ENCODE peak calls at places on chromosomes 3 and 15, in seven cellular contexts. One of them, this sample, is unnamed.

GRCh38 chr15:73781038-73781925 is 28.1 kb upstream of the INSYN1 start:
- DNase-seq in H1: no peak
- DNase-seq in HCT116: no peak
- DNase-seq in HepG2: no peak
- DNase-seq in SK-N-SH: no peak
- DNase-seq in K562: peak; percentile 65
- DNase-seq in GM12878: no peak
- DNase-seq in this sample: no peak

GRCh38 chr3:15185404-15185803 is 20.6 kb upstream of the CAPN7 start:
- DNase-seq in H1: no peak
- DNase-seq in HCT116: no peak
- DNase-seq in HepG2: no peak
- DNase-seq in SK-N-SH: no peak
- DNase-seq in K562: no peak
- DNase-seq in GM12878: no peak
- DNase-seq in this sample: no peak

GRCh38 chr15:90037961-90038633 is 37.0 kb downstream of the ZNF710 start:
- DNase-seq in H1: no peak
- DNase-seq in HCT116: no peak
- DNase-seq in HepG2: peak; percentile 52
- DNase-seq in SK-N-SH: no peak
- DNase-seq in K562: no peak
- DNase-seq in GM12878: peak; percentile 89
- DNase-seq in this sample: no peak

GRCh38 chr15:36313881-36314280 is 265.5 kb upstream of the CDIN1 start:
- DNase-seq in H1: no peak
- DNase-seq in HCT116: no peak
- DNase-seq in HepG2: no peak
- DNase-seq in SK-N-SH: no peak
- DNase-seq in K562: no peak
- DNase-seq in GM12878: no peak
- DNase-seq in this sample: no peak

GRCh38 chr15:29204356-29204755 is 65.3 kb downstream of the NSMCE3 start:
- DNase-seq in H1: no peak
- DNase-seq in HCT116: no peak
- DNase-seq in HepG2: no peak
- DNase-seq in SK-N-SH: no peak
- DNase-seq in K562: no peak
- DNase-seq in GM12878: no peak
- DNase-seq in this sample: no peak

GRCh38 chr3:69822501-69822900 is 83.2 kb downstream of the MITF start:
- DNase-seq in H1: no peak
- DNase-seq in HCT116: no peak
- DNase-seq in HepG2: no peak
- DNase-seq in SK-N-SH: no peak
- DNase-seq in K562: no peak
- DNase-seq in GM12878: no peak
- DNase-seq in this sample: no peak

GRCh38 chr3:19065027-19065426 is 83.3 kb upstream of the KCNH8 start:
- DNase-seq in H1: no peak
- DNase-seq in HCT116: no peak
- DNase-seq in HepG2: peak; percentile 10
- DNase-seq in SK-N-SH: peak; percentile 31
- DNase-seq in K562: no peak
- DNase-seq in GM12878: no peak
- DNase-seq in this sample: peak; percentile 49

GRCh38 chr3:111809196-111809595 is 49.9 kb upstream of the PHLDB2 start:
- DNase-seq in H1: no peak
- DNase-seq in HCT116: no peak
- DNase-seq in HepG2: peak; percentile 24
- DNase-seq in SK-N-SH: no peak
- DNase-seq in K562: no peak
- DNase-seq in GM12878: no peak
- DNase-seq in this sample: peak; percentile 6

GRCh38 chr15:34584321-34584668 is 844 bp upstream of the GOLGA8B start:
- DNase-seq in H1: no peak
- DNase-seq in HCT116: no peak
- DNase-seq in HepG2: no peak
- DNase-seq in SK-N-SH: no peak
- DNase-seq in K562: peak; percentile 18
- DNase-seq in GM12878: no peak
- DNase-seq in this sample: no peak

GRCh38 chr3:194322701-194323174 is 28.4 kb downstream of the CPN2 start:
- DNase-seq in H1: no peak
- DNase-seq in HCT116: peak; percentile 91
- DNase-seq in HepG2: peak; percentile 50
- DNase-seq in SK-N-SH: no peak
- DNase-seq in K562: peak; percentile 29
- DNase-seq in GM12878: no peak
- DNase-seq in this sample: no peak

GRCh38 chr15:62782100-62782791 is 260.3 kb upstream of the TPM1 start:
- DNase-seq in H1: no peak
- DNase-seq in HCT116: peak; percentile 56
- DNase-seq in HepG2: peak; percentile 78
- DNase-seq in SK-N-SH: peak; percentile 83
- DNase-seq in K562: peak; percentile 48
- DNase-seq in GM12878: no peak
- DNase-seq in this sample: peak; percentile 89

GRCh38 chr3:72152551-72153476 is 367.9 kb upstream of the PROK2 start:
- DNase-seq in H1: no peak
- DNase-seq in HCT116: peak; percentile 21
- DNase-seq in HepG2: peak; percentile 39
- DNase-seq in SK-N-SH: peak; percentile 73
- DNase-seq in K562: peak; percentile 48
- DNase-seq in GM12878: no peak
- DNase-seq in this sample: peak; percentile 72

GRCh38 chr3:47782538-47783308 is 1.0 kb upstream of the SMARCC1 start:
- DNase-seq in H1: no peak
- DNase-seq in HCT116: no peak
- DNase-seq in HepG2: no peak
- DNase-seq in SK-N-SH: no peak
- DNase-seq in K562: no peak
- DNase-seq in GM12878: no peak
- DNase-seq in this sample: no peak

GRCh38 chr3:186220886-186221285 is 112.0 kb upstream of the ETV5 start:
- DNase-seq in H1: no peak
- DNase-seq in HCT116: no peak
- DNase-seq in HepG2: no peak
- DNase-seq in SK-N-SH: no peak
- DNase-seq in K562: no peak
- DNase-seq in GM12878: no peak
- DNase-seq in this sample: no peak

GRCh38 chr3:134463676-134464611 is 21.8 kb downstream of the ANAPC13 start:
- DNase-seq in H1: peak; percentile 79
- DNase-seq in HCT116: no peak
- DNase-seq in HepG2: no peak
- DNase-seq in SK-N-SH: peak; percentile 23
- DNase-seq in K562: no peak
- DNase-seq in GM12878: no peak
- DNase-seq in this sample: no peak

GRCh38 chr3:134459506-134460041 is 26.2 kb downstream of the ANAPC13 start:
- DNase-seq in H1: no peak
- DNase-seq in HCT116: no peak
- DNase-seq in HepG2: no peak
- DNase-seq in SK-N-SH: no peak
- DNase-seq in K562: no peak
- DNase-seq in GM12878: no peak
- DNase-seq in this sample: no peak

GRCh38 chr3:134458451-134458850 is 27.3 kb downstream of the ANAPC13 start:
- DNase-seq in H1: no peak
- DNase-seq in HCT116: no peak
- DNase-seq in HepG2: no peak
- DNase-seq in SK-N-SH: no peak
- DNase-seq in K562: no peak
- DNase-seq in GM12878: no peak
- DNase-seq in this sample: no peak

GRCh38 chr3:134462236-134463059 is 23.3 kb downstream of the ANAPC13 start:
- DNase-seq in H1: no peak
- DNase-seq in HCT116: no peak
- DNase-seq in HepG2: no peak
- DNase-seq in SK-N-SH: no peak
- DNase-seq in K562: no peak
- DNase-seq in GM12878: no peak
- DNase-seq in this sample: no peak

DNA sequence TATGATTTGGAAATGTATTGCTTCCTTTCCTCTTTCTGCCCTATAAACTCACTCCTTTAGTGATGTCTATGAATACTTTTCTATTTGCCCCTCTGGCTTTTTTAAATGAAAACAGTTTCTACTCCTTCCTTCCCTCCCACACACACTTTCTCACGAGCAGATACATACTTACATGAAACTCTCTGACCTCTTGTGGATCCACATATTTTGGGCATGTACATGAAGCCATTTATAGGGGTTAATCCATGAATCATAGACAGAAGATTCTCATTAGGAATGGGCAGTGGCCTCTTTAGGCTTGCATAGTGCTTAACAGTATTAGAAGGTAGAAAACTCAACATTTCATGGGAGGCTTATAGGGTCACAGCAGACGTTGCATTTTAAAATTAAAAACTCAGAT is 24.8 kb downstream of the ANAPC13 start:
- DNase-seq in H1: no peak
- DNase-seq in HCT116: no peak
- DNase-seq in HepG2: no peak
- DNase-seq in SK-N-SH: no peak
- DNase-seq in K562: no peak
- DNase-seq in GM12878: no peak
- DNase-seq in this sample: no peak
- TF ChIP-seq JUND in H1: no peak
- TF ChIP-seq JUND in HCT116: no peak
- TF ChIP-seq JUND in HepG2: no peak
- TF ChIP-seq JUND in SK-N-SH: peak; percentile 47
- TF ChIP-seq JUND in K562: no peak
- TF ChIP-seq JUND in GM12878: no peak
- TF ChIP-seq JUND in this sample: no peak

GRCh38 chr3:33060609-33061337 is 36.2 kb downstream of the GLB1 start:
- DNase-seq in H1: no peak
- DNase-seq in HCT116: no peak
- DNase-seq in HepG2: no peak
- DNase-seq in SK-N-SH: no peak
- DNase-seq in K562: no peak
- DNase-seq in GM12878: no peak
- DNase-seq in this sample: no peak

GRCh38 chr3:33063651-33064051 is 33.3 kb downstream of the GLB1 start:
- DNase-seq in H1: no peak
- DNase-seq in HCT116: no peak
- DNase-seq in HepG2: no peak
- DNase-seq in SK-N-SH: no peak
- DNase-seq in K562: no peak
- DNase-seq in GM12878: peak; percentile 42
- DNase-seq in this sample: no peak

GRCh38 chr3:33062814-33063346 is 34.1 kb downstream of the GLB1 start:
- DNase-seq in H1: no peak
- DNase-seq in HCT116: no peak
- DNase-seq in HepG2: no peak
- DNase-seq in SK-N-SH: no peak
- DNase-seq in K562: no peak
- DNase-seq in GM12878: no peak
- DNase-seq in this sample: no peak

GRCh38 chr3:33058780-33059179 is 38.2 kb downstream of the GLB1 start:
- DNase-seq in H1: no peak
- DNase-seq in HCT116: no peak
- DNase-seq in HepG2: peak; percentile 20
- DNase-seq in SK-N-SH: peak; percentile 26
- DNase-seq in K562: no peak
- DNase-seq in GM12878: no peak
- DNase-seq in this sample: no peak

GRCh38 chr3:33061782-33062181 is 35.2 kb downstream of the GLB1 start:
- DNase-seq in H1: no peak
- DNase-seq in HCT116: no peak
- DNase-seq in HepG2: no peak
- DNase-seq in SK-N-SH: no peak
- DNase-seq in K562: no peak
- DNase-seq in GM12878: no peak
- DNase-seq in this sample: no peak
- TF ChIP-seq JUND in H1: no peak
- TF ChIP-seq JUND in HCT116: no peak
- TF ChIP-seq JUND in HepG2: no peak
- TF ChIP-seq JUND in SK-N-SH: no peak
- TF ChIP-seq JUND in K562: no peak
- TF ChIP-seq JUND in GM12878: no peak
- TF ChIP-seq JUND in this sample: no peak

DNA sequence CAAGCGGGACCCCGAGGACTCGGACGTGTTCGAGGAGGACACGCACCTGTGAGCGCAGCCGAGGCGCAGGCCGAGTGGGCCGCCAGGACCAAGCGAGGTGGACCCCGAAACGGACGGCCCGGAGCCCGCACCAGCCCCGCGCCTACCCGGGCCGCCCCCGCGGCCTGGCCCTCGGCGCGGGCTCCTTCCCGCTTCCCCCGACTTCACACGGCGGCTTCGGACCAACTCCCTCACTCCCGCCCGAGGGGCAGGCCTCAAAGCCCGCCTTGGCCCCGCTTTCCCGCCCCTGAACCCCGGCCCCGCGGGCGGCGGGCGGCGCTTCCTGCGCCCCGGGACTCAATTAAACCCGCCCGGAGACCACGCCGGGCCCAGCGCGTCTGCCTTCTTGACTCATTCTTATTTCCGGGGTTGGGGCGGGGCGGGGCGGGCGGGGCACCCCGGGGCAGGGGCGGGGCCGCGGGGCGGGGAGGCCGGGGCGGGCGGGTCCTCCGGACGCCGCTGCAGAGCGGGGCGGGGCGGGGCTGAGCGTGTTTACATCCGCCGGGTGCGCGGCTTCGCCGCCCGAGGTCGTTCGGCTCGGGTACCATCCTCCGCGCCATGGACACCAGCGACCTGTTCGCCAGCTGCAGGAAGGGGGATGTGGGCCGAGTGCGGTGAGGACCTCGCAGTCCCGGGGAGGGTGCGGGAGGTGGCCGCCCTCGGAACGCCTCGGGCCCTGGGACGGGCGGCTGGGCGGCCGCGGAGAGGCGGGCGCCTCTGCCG is at the start of gene ABTB1:
- DNase-seq in H1: no peak
- DNase-seq in HCT116: no peak
- DNase-seq in HepG2: peak; percentile 53
- DNase-seq in SK-N-SH: peak; percentile 98
- DNase-seq in K562: peak; percentile 90
- DNase-seq in GM12878: no peak
- DNase-seq in this sample: peak; percentile 80
- TF ChIP-seq JUND in H1: no peak
- TF ChIP-seq JUND in HCT116: no peak
- TF ChIP-seq JUND in HepG2: no peak
- TF ChIP-seq JUND in SK-N-SH: no peak
- TF ChIP-seq JUND in K562: no peak
- TF ChIP-seq JUND in GM12878: no peak
- TF ChIP-seq JUND in this sample: no peak

DNA sequence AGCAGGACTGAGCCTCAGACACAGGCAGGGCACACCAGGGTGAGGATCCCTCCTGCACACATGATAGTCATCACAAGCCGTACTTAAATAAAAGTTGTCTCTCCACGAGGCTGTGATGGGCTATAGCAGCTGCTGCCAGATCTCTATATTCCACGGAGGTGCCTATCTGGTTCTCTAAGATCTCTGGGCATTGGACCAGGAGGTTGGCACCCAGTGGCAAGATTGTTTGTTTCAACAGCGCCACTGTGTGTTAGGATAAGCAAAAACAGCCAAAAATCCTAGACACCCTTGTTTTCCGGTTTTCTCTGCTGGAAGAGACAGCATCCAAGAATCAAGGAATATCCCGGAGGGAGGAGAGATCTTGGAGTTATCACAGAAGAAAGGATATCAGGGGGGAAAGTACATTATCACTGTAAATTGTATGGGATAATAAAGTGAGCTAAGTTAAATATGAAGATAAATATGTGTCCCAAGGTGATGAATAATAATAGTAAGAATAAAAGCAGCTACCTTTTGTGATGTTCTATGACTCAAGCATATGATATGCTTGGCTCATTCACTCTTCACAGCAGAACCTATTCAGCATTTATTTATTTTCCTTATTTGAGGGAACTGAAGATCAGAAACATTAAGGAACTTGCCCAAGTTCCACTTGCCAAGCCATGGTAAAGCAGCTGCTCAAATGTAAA is 90.6 kb upstream of the AKAP13 start:
- DNase-seq in H1: no peak
- DNase-seq in HCT116: peak; percentile 58
- DNase-seq in HepG2: peak; percentile 13
- DNase-seq in SK-N-SH: peak; percentile 79
- DNase-seq in K562: no peak
- DNase-seq in GM12878: no peak
- DNase-seq in this sample: peak; percentile 48
- TF ChIP-seq JUND in H1: no peak
- TF ChIP-seq JUND in HCT116: no peak
- TF ChIP-seq JUND in HepG2: no peak
- TF ChIP-seq JUND in SK-N-SH: no peak
- TF ChIP-seq JUND in K562: no peak
- TF ChIP-seq JUND in GM12878: no peak
- TF ChIP-seq JUND in this sample: no peak